ENCODE peak calls at places on chromosomes 3 and 15, in six cellular contexts. Q is cardiac muscle cell, Z is OCI-LY7, R is tibial artery, W is ovary, K is astrocyte. I is an unnamed sample. For H3K4me1, the result is how much of the 10 kb centered on the place peaks cover.

GRCh38 chr3:9397911-9398714 is 698 bp downstream of the SETD5 start:
- DNase-seq in Z (peak), W (peak), K (no peak), Q (peak), R (peak), I (no peak)

GRCh38 chr3:186985713-186986364 is 55.5 kb downstream of the ST6GAL1 start:
- DNase-seq in Q (no peak), W (no peak), K (no peak), Z (peak), R (no peak), I (no peak)

GRCh38 chr15:92653366-92653765 is 2.2 kb downstream of the FAM174B start:
- DNase-seq in Z (no peak), Q (no peak), R (no peak), W (no peak), K (no peak), I (no peak)

GRCh38 chr15:23038741-23039150 is 623 bp downstream of the TUBGCP5 start:
- DNase-seq in W (no peak), Q (no peak), K (peak), R (no peak), Z (no peak), I (no peak)

GRCh38 chr15:32833323-32833944 is 115.6 kb downstream of the GREM1 start:
- DNase-seq in W (no peak), Z (no peak), Q (no peak), R (no peak), K (no peak), I (no peak)

GRCh38 chr3:7658294-7658693 is 797.4 kb downstream of the GRM7 start:
- DNase-seq in R (no peak), Z (no peak), K (no peak), W (no peak), Q (peak), I (no peak)

GRCh38 chr3:23761440-23761896 is 44.3 kb upstream of the UBE2E1 start:
- DNase-seq in W (no peak), R (no peak), Q (peak), Z (peak), K (no peak), I (no peak)

GRCh38 chr3:112774293-112774926 is 72.3 kb downstream of the CD200R1L start:
- DNase-seq in Q (peak), R (no peak), K (peak), W (no peak), Z (no peak), I (no peak)

GRCh38 chr3:11385908-11386307 is 113.7 kb downstream of the ATG7 start:
- DNase-seq in R (no peak), Q (peak), Z (no peak), W (no peak), K (peak), I (no peak)

GRCh38 chr15:27479232-27480140 is 508.5 kb downstream of the GABRG3 start:
- DNase-seq in W (no peak), R (no peak), K (no peak), Z (no peak), Q (no peak), I (no peak)

DNA sequence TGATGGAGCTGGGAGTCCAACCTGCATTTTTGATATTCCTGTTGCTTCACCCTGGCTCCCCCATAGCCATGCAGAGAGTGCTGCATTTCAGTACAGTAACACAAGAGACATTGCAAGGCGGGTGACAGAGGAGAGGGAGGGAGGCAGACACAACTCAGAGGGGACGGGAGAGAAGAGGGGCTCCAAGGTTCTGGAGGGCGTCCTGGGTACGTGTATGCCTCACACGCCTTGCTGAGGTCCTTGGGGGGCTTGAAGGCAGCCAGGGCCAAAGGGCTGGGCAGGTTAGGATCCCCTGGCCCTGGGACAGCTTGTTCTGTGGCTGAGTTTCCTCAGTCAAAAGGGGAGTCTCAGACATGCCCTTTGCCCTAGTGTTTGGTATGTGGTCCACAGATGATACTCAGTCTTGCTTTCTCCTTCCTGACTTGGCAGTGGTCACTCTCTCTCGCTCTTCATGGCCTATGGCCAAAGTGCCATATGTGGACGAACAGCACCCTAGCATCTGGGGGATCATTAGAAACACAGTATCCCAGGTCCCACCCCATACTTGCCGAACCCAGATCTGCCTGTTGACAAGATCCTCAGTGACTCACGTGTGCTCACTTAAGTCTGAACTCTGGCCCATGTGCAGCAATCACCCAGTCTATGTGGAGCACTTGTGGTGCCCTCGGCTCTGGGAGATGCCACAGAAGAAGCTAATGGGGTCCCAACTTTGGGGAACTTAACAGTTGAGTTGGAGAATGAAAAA is 52.9 kb downstream of the FGD5 start:
- DNase-seq in R (peak), K (no peak), Z (no peak), Q (no peak), W (no peak), I (no peak)
- H3K4me1 ChIP-seq in R (under half), K (under half), Z (under half), Q (under half), W (under half), I (under half)

DNA sequence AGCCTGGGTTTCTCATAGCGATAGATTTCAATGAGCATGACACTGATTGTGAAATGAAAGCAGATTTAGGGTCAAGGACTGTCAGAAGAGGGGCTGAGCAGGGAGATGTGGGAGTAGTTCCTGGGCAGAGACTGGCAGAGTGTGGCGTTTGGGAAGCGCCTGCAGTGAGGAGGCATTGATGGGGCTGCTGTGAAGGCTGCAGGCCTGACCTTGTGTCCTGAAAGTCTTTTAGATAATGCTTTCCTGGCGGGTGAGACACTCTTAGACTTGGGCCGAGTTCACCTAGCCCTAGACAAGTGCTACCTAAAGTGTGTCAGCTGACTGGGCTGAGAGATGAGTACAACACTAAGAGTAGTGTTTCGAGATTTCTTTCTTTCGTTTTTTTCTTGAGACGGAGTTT is 20.7 kb downstream of the USP13 start:
- DNase-seq in Q (no peak), W (no peak), Z (no peak), K (no peak), R (no peak), I (no peak)
- H3K27ac ChIP-seq in Q (peak), W (no peak), Z (no peak), K (no peak), R (no peak), I (no peak)

GRCh38 chr15:45644437-45644836 is 9.6 kb downstream of the SQOR start:
- DNase-seq in Z (no peak), K (no peak), W (no peak), Q (no peak), R (no peak), I (no peak)
- H3K4me1 ChIP-seq in Z (under half), K (under half), W (under half), Q (under half), R (under half), I (under half)

GRCh38 chr15:60899967-60900356 is 329.1 kb downstream of the RORA start:
- DNase-seq in Z (no peak), K (no peak), R (no peak), Q (no peak), W (no peak), I (no peak)

GRCh38 chr15:60899322-60899966 is 329.7 kb downstream of the RORA start:
- DNase-seq in Q (no peak), W (no peak), R (no peak), Z (no peak), K (no peak), I (no peak)

GRCh38 chr15:60903221-60903620 is 325.9 kb downstream of the RORA start:
- DNase-seq in W (no peak), Z (no peak), Q (no peak), K (no peak), R (no peak), I (no peak)

GRCh38 chr15:60901647-60902046 is 327.5 kb downstream of the RORA start:
- DNase-seq in R (no peak), K (no peak), Z (no peak), Q (no peak), W (no peak), I (no peak)

GRCh38 chr15:60898896-60899295 is 330.2 kb downstream of the RORA start:
- DNase-seq in Z (no peak), Q (no peak), W (no peak), K (no peak), R (no peak), I (no peak)
- H3K27ac ChIP-seq in Z (no peak), Q (no peak), W (no peak), K (no peak), R (no peak), I (peak)

GRCh38 chr3:105846809-105847208 is 22.0 kb downstream of the CBLB start:
- DNase-seq in Z (no peak), K (no peak), W (no peak), Q (no peak), R (no peak), I (no peak)
- H3K4me1 ChIP-seq in Z (under half), K (under half), W (under half), Q (under half), R (under half), I (under half)

GRCh38 chr3:12966847-12967750 is 106.1 kb downstream of the IQSEC1 start:
- DNase-seq in K (no peak), W (peak), R (no peak), Q (peak), Z (no peak), I (no peak)

GRCh38 chr3:12965999-12966846 is 107.0 kb downstream of the IQSEC1 start:
- DNase-seq in K (no peak), W (no peak), R (no peak), Q (no peak), Z (no peak), I (no peak)

GRCh38 chr3:12968541-12968940 is 104.7 kb downstream of the IQSEC1 start:
- DNase-seq in K (no peak), R (no peak), Q (no peak), Z (no peak), W (no peak), I (no peak)

GRCh38 chr3:12969487-12969886 is 103.7 kb downstream of the IQSEC1 start:
- DNase-seq in K (no peak), W (no peak), R (no peak), Z (no peak), Q (no peak), I (no peak)

DNA sequence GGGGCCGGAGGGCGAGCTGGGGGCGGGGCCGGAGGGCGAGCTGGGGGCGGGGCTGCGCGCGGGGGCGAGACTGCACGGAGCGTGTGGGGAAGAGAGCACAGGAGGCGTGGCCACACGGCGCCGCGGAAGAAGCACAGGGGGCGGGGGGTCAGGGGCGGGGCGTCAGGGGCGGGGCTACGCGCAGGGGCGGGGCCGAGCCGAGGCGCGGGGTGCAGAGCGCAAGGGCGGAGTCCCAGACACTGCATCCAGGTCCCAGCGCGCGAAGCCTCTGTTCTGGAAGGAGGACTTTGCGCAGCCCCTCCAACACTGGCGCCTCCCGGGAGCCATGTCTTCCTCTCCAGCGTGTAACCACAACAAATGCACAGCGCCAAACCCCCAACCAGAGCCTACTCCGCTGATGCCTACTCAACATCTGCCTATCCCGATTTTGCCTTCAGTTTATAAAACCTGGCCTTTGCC is 105.4 kb downstream of the IQSEC1 start:
- DNase-seq in Z (peak), R (peak), Q (peak), W (peak), K (peak), I (peak)
- H3K27ac ChIP-seq in Z (no peak), R (peak), Q (no peak), W (no peak), K (no peak), I (no peak)

GRCh38 chr3:85377115-85377514 is 418.3 kb downstream of the CADM2 start:
- DNase-seq in Q (no peak), Z (no peak), W (no peak), K (no peak), R (no peak), I (no peak)
- H3K4me1 ChIP-seq in Q (under half), Z (under half), W (under half), K (under half), R (under half), I (under half)